ENCODE peak calls at places on chromosomes 6 and 20, in nine cellular contexts. G is uterus, Q is left ventricle myocardium inferior, F is astrocyte, R is fibroblast of lung, V is pancreas, X is endodermal cell, H is PC-9, D is heart right ventricle. C is an unnamed sample.

GRCh38 chr6:148398686-148399085 is 56.0 kb downstream of the SASH1 start:
- DNase-seq in F (no peak), D (no peak), Q (no peak), R (no peak), G (no peak), H (no peak), V (no peak), X (no peak), C (no peak)

GRCh38 chr6:56659721-56660373 is 17.2 kb upstream of the DST start:
- DNase-seq in R (no peak), F (no peak), H (no peak), D (no peak), Q (no peak), G (no peak), X (peak; percentile 56), V (no peak), C (no peak)

GRCh38 chr6:13924146-13924948 is 405 bp upstream of the RNF182 start:
- DNase-seq in X (peak; percentile 87), F (peak; percentile 41), V (peak; percentile 40), D (peak; percentile 38), Q (peak; percentile 25), H (no peak), R (peak; percentile 62), G (peak; percentile 14), C (no peak)

GRCh38 chr6:39638126-39638822 is 86.9 kb downstream of the KIF6 start:
- DNase-seq in G (no peak), V (no peak), R (no peak), H (no peak), F (no peak), X (no peak), D (no peak), Q (no peak), C (no peak)

GRCh38 chr6:167497387-167498056 is 172.6 kb downstream of the TTLL2 start:
- DNase-seq in Q (no peak), X (no peak), V (no peak), G (no peak), R (no peak), F (no peak), H (no peak), D (no peak), C (no peak)

GRCh38 chr6:44194326-44194725 is 22.4 kb upstream of the MYMX start:
- DNase-seq in F (no peak), X (peak; percentile 35), D (no peak), H (no peak), Q (no peak), R (no peak), V (no peak), G (no peak), C (no peak)

GRCh38 chr6:141403827-141404226 is 728.9 kb upstream of the GJE1 start:
- DNase-seq in Q (no peak), H (no peak), D (no peak), G (no peak), R (no peak), V (no peak), F (no peak), X (no peak), C (no peak)

GRCh38 chr6:50707652-50708325 is 5.5 kb upstream of the TFAP2D start:
- DNase-seq in H (no peak), F (no peak), Q (no peak), G (no peak), V (no peak), R (no peak), X (peak; percentile 81), D (no peak), C (no peak)

GRCh38 chr20:25287631-25288290 is 39.9 kb downstream of the PYGB start:
- DNase-seq in D (no peak), Q (peak; percentile 6), G (peak; percentile 9), V (no peak), H (no peak), R (no peak), X (no peak), F (no peak), C (no peak)

GRCh38 chr20:57707849-57708693 is 1.7 kb downstream of the PMEPA1 start:
- DNase-seq in V (no peak), D (no peak), Q (no peak), X (no peak), G (no peak), R (no peak), F (peak; percentile 30), H (no peak), C (no peak)

GRCh38 chr6:1613631-1614447 is 4.1 kb downstream of the FOXC1 start:
- DNase-seq in R (no peak), F (no peak), Q (no peak), X (peak; percentile 92), H (peak; percentile 40), G (no peak), V (no peak), D (peak; percentile 47), C (no peak)

GRCh38 chr6:6725834-6726194 is 137.3 kb downstream of the LY86 start:
- DNase-seq in R (no peak), H (no peak), G (no peak), D (no peak), X (no peak), F (no peak), V (no peak), Q (no peak), C (no peak)
- H3K27ac ChIP-seq in R (no peak overlapping the region), H (no peak overlapping the region), G (peak overlapping the region; percentile 91), D (peak overlapping the region; percentile 92), X (no peak overlapping the region), F (no peak overlapping the region), V (peak overlapping the region; percentile 71), Q (peak overlapping the region; percentile 89), C (no peak overlapping the region)

DNA sequence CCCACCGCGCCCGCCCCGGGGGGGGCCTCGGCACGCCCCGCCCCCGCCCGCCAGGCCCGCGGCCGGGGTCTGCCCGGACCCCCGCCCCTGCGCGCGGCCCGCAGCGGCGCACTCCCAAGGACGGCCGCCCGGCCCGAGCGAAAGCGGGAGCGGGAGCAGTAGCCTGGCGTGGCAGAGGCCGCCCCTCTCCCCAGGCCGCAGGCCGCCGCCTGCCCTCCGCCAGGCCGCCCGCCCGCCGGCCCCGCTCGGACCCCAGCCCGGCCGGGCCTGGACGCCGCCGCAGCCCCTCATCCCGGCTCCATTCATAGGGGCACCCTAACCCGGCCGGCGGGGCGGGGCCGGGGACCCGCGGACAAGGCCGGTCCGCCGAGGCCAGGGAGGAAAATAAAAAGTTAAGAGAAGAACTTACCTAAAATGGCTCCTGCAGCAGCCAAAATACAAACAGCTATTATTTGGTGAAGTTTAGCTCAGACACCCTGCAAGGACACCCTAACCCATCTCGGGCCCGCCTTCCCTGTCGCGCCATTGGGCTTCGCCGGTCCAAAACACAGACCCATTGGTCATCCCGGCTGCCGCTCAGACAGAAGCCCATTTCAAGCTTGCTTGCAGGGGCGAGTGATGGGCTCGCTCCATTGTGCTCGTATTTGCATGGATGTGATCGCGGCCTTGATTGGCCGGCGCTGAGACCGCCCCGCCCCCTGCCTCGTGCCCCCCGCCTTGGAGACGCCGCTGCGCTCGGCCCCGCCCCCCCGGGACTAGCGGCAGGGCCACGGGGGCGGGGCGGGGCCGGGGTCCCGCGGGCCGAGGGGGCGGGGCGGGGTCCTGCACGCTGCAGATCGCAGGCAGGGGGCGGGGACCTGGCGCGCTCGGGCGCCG is at the start of gene CHD6:
- DNase-seq in V (peak; percentile 100), H (peak; percentile 100), D (peak; percentile 100), X (peak; percentile 100), R (peak; percentile 100), Q (peak; percentile 100), F (peak; percentile 99), G (peak; percentile 100), C (peak; percentile 98)
- H3K27me3 ChIP-seq in V (no peaks in the 10 kb centered on the region), H (no peaks in the 10 kb centered on the region), D (no peaks in the 10 kb centered on the region), X (no peaks in the 10 kb centered on the region), R (no peaks in the 10 kb centered on the region), Q (no peaks in the 10 kb centered on the region), F (peaks cover 6% of the 10 kb centered on the region), G (no peaks in the 10 kb centered on the region), C (no peaks in the 10 kb centered on the region)

GRCh38 chr6:48069280-48069679 is 41.7 kb downstream of the PTCHD4 start:
- DNase-seq in H (no peak), Q (no peak), V (no peak), F (no peak), R (no peak), D (no peak), G (no peak), X (peak; percentile 77), C (no peak)
- TF ChIP-seq CTCF in H (no peak), Q (no peak), V (no peak), F (no peak), R (no peak), D (no peak), G (no peak), X (no peak), C (no peak)

GRCh38 chr6:28142446-28142845 is 763 bp downstream of the ZKSCAN8 start:
- DNase-seq in H (no peak), R (peak; percentile 21), X (no peak), Q (no peak), V (no peak), F (peak; percentile 11), D (no peak), G (no peak), C (no peak)
- H3K27ac ChIP-seq in H (no peak overlapping the region), R (peak overlapping the region; percentile 79), X (no peak overlapping the region), Q (peak overlapping the region; percentile 78), V (no peak overlapping the region), F (peak overlapping the region; percentile 79), D (peak overlapping the region; percentile 88), G (peak overlapping the region; percentile 70), C (peak overlapping the region; percentile 34)

DNA sequence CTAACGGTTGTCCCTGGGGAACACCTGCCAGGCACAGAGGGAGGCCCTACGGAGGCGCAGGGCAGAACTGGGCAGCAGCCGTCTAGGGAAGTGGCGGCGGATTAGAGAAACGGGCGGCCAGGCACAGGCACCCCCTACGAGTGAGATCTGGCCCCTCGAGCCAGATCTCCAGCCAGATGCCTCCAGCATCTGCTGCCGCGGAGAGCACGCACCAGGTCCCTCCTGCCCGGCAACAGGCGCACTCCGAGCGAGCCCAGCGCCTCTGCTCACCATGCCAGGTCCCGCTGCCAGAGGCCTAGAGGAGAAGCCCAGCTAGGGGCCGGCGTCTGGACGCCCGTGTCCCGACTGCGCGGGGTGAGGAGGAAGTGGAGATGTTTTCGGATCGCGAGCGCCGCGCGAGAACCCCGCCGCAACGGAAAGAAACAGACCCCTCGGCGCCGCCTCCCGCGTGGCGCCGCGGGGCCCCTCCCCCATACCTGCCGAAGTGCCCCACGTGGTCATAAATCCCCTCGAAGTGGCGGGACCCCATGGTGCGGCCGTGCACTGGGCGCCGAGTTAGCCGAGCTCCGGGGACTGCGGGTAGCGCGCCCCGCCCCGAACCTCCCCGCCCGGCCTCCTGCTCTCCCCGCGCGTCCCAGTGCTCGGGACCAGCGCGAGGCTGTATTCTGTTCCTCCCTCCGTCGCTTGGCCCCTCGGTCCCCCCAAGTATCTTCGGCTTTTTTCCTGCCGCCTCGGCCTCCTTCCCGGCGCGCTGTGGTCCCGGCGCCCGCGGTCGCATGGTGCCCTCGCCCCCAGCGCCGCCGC is at the start of gene SLC22A16:
- DNase-seq in G (no peak), R (no peak), V (no peak), X (no peak), H (no peak), F (no peak), Q (no peak), D (peak; percentile 23), C (no peak)
- H3K27me3 ChIP-seq in G (no peaks in the 10 kb centered on the region), R (peaks cover 25% of the 10 kb centered on the region), V (no peaks in the 10 kb centered on the region), X (peaks cover 8% of the 10 kb centered on the region), H (no peaks in the 10 kb centered on the region), F (peaks cover 27% of the 10 kb centered on the region), Q (peaks cover 43% of the 10 kb centered on the region), D (peaks cover 35% of the 10 kb centered on the region), C (peaks cover 58% of the 10 kb centered on the region)